ENCODE peak calls at places on chromosomes 11 and 22, in eight cellular contexts. Y is glomerular endothelial cell; Q is T-helper 2 cell; R is activated CD4-positive, alpha-beta T cell treated with anti-CD3 and anti-CD28 coated beads, Interleukin-2, amount 50 U/mL, for 1 hour; G is globus pallidus; D is mammary epithelial cell; E is hepatocyte; L is adipocyte. O is an unnamed sample.

GRCh38 chr22:42434748-42435425 is 2.7 kb upstream of the NFAM1 start:
- DNase-seq in E (no peak), R (no peak), L (no peak), Q (no peak), Y (no peak), G (no peak), D (no peak), O (no peak)

GRCh38 chr11:19311306-19312030 is 70.7 kb upstream of the E2F8 start:
- DNase-seq in G (peak; percentile 74), E (peak; percentile 76), Q (no peak), D (peak; percentile 24), R (peak; percentile 5), L (peak; percentile 74), Y (peak; percentile 37), O (peak; percentile 26)

GRCh38 chr11:27171391-27171790 is 130.8 kb downstream of the BBOX1 start:
- DNase-seq in E (peak; percentile 40), D (peak; percentile 48), L (no peak), R (no peak), G (no peak), Y (no peak), Q (no peak), O (no peak)

GRCh38 chr22:47408409-47408808 is 646.0 kb downstream of the TBC1D22A start:
- DNase-seq in Y (no peak), G (no peak), L (no peak), E (no peak), D (no peak), Q (no peak), R (no peak), O (no peak)

GRCh38 chr11:3121931-3122774 is 43.0 kb downstream of the OSBPL5 start:
- DNase-seq in Y (no peak), E (no peak), Q (no peak), R (no peak), L (no peak), G (no peak), D (no peak), O (peak; percentile 39)

GRCh38 chr11:10807629-10808552 is 835 bp downstream of the EIF4G2 start:
- DNase-seq in D (peak; percentile 48), Y (no peak), Q (peak; percentile 33), E (peak; percentile 66), G (peak; percentile 48), R (peak; percentile 33), L (peak; percentile 74), O (no peak)

GRCh38 chr11:9787981-9788521 is 124.2 kb downstream of the SWAP70 start:
- DNase-seq in Q (no peak), Y (no peak), R (no peak), D (peak; percentile 38), L (peak; percentile 87), G (peak; percentile 5), E (no peak), O (no peak)

GRCh38 chr11:128565881-128566280 is 21.5 kb downstream of the ETS1 start:
- DNase-seq in R (no peak), D (no peak), G (no peak), Q (no peak), E (peak; percentile 70), L (no peak), Y (no peak), O (no peak)

GRCh38 chr11:32374261-32374711 is 61.1 kb downstream of the WT1 start:
- DNase-seq in R (peak; percentile 2), G (no peak), L (peak; percentile 23), Q (no peak), Y (no peak), D (no peak), E (peak; percentile 44), O (no peak)

GRCh38 chr11:35678471-35678870 is 15.9 kb downstream of the TRIM44 start:
- DNase-seq in Y (no peak), Q (no peak), D (no peak), E (no peak), G (no peak), R (no peak), L (no peak), O (no peak)

GRCh38 chr22:20453222-20453621 is 15.6 kb upstream of the SCARF2 start:
- DNase-seq in Y (no peak), D (no peak), L (no peak), G (no peak), Q (no peak), R (no peak), E (no peak), O (no peak)

GRCh38 chr22:25518000-25518663 is 46.3 kb upstream of the GRK3 start:
- DNase-seq in D (no peak), G (no peak), Q (no peak), L (no peak), R (no peak), Y (no peak), E (no peak), O (no peak)

GRCh38 chr11:115287266-115287665 is 216.9 kb downstream of the CADM1 start:
- DNase-seq in E (no peak), D (no peak), R (no peak), L (no peak), Y (no peak), Q (no peak), G (no peak), O (no peak)

GRCh38 chr11:12556788-12557384 is 117.3 kb upstream of the TEAD1 start:
- DNase-seq in G (peak; percentile 4), D (no peak), Q (no peak), L (peak; percentile 94), R (no peak), Y (peak; percentile 10), E (peak; percentile 73), O (no peak)

GRCh38 chr22:49638788-49639187 is 188.9 kb downstream of the BRD1 start:
- DNase-seq in L (no peak), Y (no peak), E (no peak), R (no peak), Q (no peak), G (peak; percentile 58), D (no peak), O (no peak)

GRCh38 chr11:123650901-123651300 is 3.5 kb downstream of the SCN3B start:
- DNase-seq in Y (no peak), L (no peak), R (no peak), G (no peak), D (no peak), Q (no peak), E (no peak), O (no peak)

GRCh38 chr11:10858505-10859360 is 880 bp upstream of the ZBED5 start:
- DNase-seq in Y (peak; percentile 10), Q (no peak), G (no peak), E (peak; percentile 77), D (no peak), L (peak; percentile 78), R (peak; percentile 49), O (peak; percentile 29)

GRCh38 chr22:21755855-21756284 is 20.3 kb upstream of the YPEL1 start:
- DNase-seq in L (peak; percentile 42), R (no peak), E (no peak), Y (no peak), G (no peak), Q (no peak), D (peak; percentile 3), O (no peak)